ENCODE peak calls at places on chromosomes 11 and 22, in six cellular contexts. A, K, E, N, G and L are unnamed samples.

GRCh38 chr11:131203041-131203440 is 167.4 kb upstream of the NTM start:
- DNase-seq in A (no peak), K (no peak), E (no peak), N (no peak), G (no peak), L (no peak)

GRCh38 chr11:118046051-118046963 is 30.6 kb upstream of the TMPRSS4 start:
- DNase-seq in A (no peak), K (no peak), E (no peak), N (no peak), G (no peak), L (no peak)

GRCh38 chr11:86256608-86257007 is 12.1 kb downstream of the EED start:
- DNase-seq in A (no peak), K (no peak), E (no peak), N (no peak), G (no peak), L (no peak)

GRCh38 chr11:61904539-61905048 is 12.8 kb downstream of the RAB3IL1 start:
- DNase-seq in A (no peak), K (no peak), E (no peak), N (peak), G (no peak), L (peak)

GRCh38 chr11:46121328-46121723 is at the start of gene PHF21A:
- DNase-seq in A (peak), K (peak), E (peak), N (peak), G (no peak), L (peak)

GRCh38 chr11:61091373-61092279 is 10.7 kb upstream of the CD5 start:
- DNase-seq in A (peak), K (peak), E (no peak), N (no peak), G (peak), L (no peak)

GRCh38 chr11:12288212-12288933 is 89.0 kb upstream of the PARVA start:
- DNase-seq in A (peak), K (peak), E (peak), N (peak), G (peak), L (peak)

GRCh38 chr11:60631939-60632338 is 67.5 kb upstream of the MS4A8 start:
- DNase-seq in A (no peak), K (no peak), E (no peak), N (no peak), G (no peak), L (no peak)

GRCh38 chr11:10407749-10408472 is 47.2 kb upstream of the AMPD3 start:
- DNase-seq in A (no peak), K (no peak), E (no peak), N (no peak), G (no peak), L (no peak)

GRCh38 chr11:108562746-108563581 is 30.6 kb downstream of the EXPH5 start:
- DNase-seq in A (peak), K (no peak), E (no peak), N (no peak), G (no peak), L (no peak)

GRCh38 chr22:30742291-30743256 is 47.9 kb downstream of the OSBP2 start:
- DNase-seq in A (peak), K (no peak), E (no peak), N (no peak), G (no peak), L (no peak)

GRCh38 chr11:96199563-96200025 is 143.4 kb downstream of the MAML2 start:
- DNase-seq in A (peak), K (no peak), E (no peak), N (peak), G (peak), L (peak)

GRCh38 chr11:35523351-35523768 is 2.1 kb downstream of the PAMR1 start:
- DNase-seq in A (peak), K (no peak), E (no peak), N (no peak), G (peak), L (no peak)

GRCh38 chr11:19183641-19184040 is 18.1 kb downstream of the CSRP3 start:
- DNase-seq in A (no peak), K (no peak), E (no peak), N (no peak), G (no peak), L (no peak)

GRCh38 chr11:114818382-114818781 is 140.1 kb downstream of the NXPE2 start:
- DNase-seq in A (no peak), K (no peak), E (no peak), N (no peak), G (no peak), L (no peak)

GRCh38 chr22:38098410-38099249 is 11.9 kb downstream of the BAIAP2L2 start:
- DNase-seq in A (no peak), K (no peak), E (no peak), N (no peak), G (peak), L (peak)

GRCh38 chr11:114134870-114135269 is 75.4 kb downstream of the ZBTB16 start:
- DNase-seq in A (peak), K (no peak), E (no peak), N (no peak), G (no peak), L (peak)

GRCh38 chr22:38005943-38006342 is 21.6 kb upstream of the SOX10 start:
- DNase-seq in A (no peak), K (no peak), E (no peak), N (no peak), G (no peak), L (no peak)

GRCh38 chr11:58787903-58788302 is 56.2 kb upstream of the GLYAT start:
- DNase-seq in A (peak), K (no peak), E (no peak), N (no peak), G (peak), L (no peak)

GRCh38 chr11:68216171-68216938 is 3.3 kb upstream of the KMT5B start:
- DNase-seq in A (no peak), K (no peak), E (peak), N (no peak), G (no peak), L (no peak)

GRCh38 chr11:110125632-110126031 is 32.4 kb downstream of the ZC3H12C start:
- DNase-seq in A (peak), K (no peak), E (no peak), N (no peak), G (no peak), L (no peak)

GRCh38 chr22:47200273-47201051 is 438.0 kb downstream of the TBC1D22A start:
- DNase-seq in A (no peak), K (no peak), E (no peak), N (no peak), G (no peak), L (no peak)

GRCh38 chr11:118609380-118610219 is 2.2 kb downstream of the PHLDB1 start:
- DNase-seq in A (peak), K (no peak), E (no peak), N (no peak), G (no peak), L (peak)

GRCh38 chr22:37486224-37486845 is at the start of gene MFNG:
- DNase-seq in A (peak), K (peak), E (no peak), N (peak), G (peak), L (peak)

GRCh38 chr22:37343863-37344734 is 61.8 kb downstream of the CYTH4 start:
- DNase-seq in A (no peak), K (no peak), E (no peak), N (peak), G (no peak), L (no peak)

GRCh38 chr22:45807156-45807915 is 135.7 kb downstream of the ATXN10 start:
- DNase-seq in A (peak), K (no peak), E (no peak), N (no peak), G (no peak), L (no peak)

GRCh38 chr11:130070829-130071205 is 1.1 kb downstream of the APLP2 start:
- DNase-seq in A (peak), K (no peak), E (no peak), N (no peak), G (no peak), L (no peak)

GRCh38 chr11:93569496-93569895 is 26.3 kb upstream of the SMCO4 start:
- DNase-seq in A (no peak), K (no peak), E (no peak), N (no peak), G (no peak), L (no peak)

GRCh38 chr11:12110714-12111481 is 508 bp downstream of the MICAL2 start:
- DNase-seq in A (no peak), K (no peak), E (no peak), N (peak), G (no peak), L (no peak)

GRCh38 chr11:78643676-78644056 is 69.0 kb upstream of the NARS2 start:
- DNase-seq in A (no peak), K (no peak), E (no peak), N (no peak), G (no peak), L (no peak)

GRCh38 chr11:1086171-1087102 is 11.8 kb downstream of the MUC2 start:
- DNase-seq in A (no peak), K (no peak), E (no peak), N (no peak), G (no peak), L (no peak)

GRCh38 chr22:37764622-37765021 is 43.1 kb upstream of the GCAT start:
- DNase-seq in A (no peak), K (no peak), E (no peak), N (no peak), G (no peak), L (no peak)

GRCh38 chr22:38766076-38766777 is 10.4 kb upstream of the SUN2 start:
- DNase-seq in A (peak), K (peak), E (peak), N (peak), G (peak), L (peak)

GRCh38 chr11:66559141-66559861 is 9.1 kb downstream of the CTSF start:
- DNase-seq in A (no peak), K (no peak), E (no peak), N (peak), G (no peak), L (no peak)

GRCh38 chr22:48444320-48445112 is 1383.2 kb downstream of the BRD1 start:
- DNase-seq in A (no peak), K (no peak), E (no peak), N (no peak), G (peak), L (no peak)